ENCODE peak calls at places on chromosomes 1 and 21, in nine cellular contexts. One of them, this sample, is unnamed.
A peak's percentile ranks its signal among the peaks of the same experiment; 100 is the strongest.

GRCh38 chr21:43301424-43302355 is 125.2 kb downstream of the SIK1 start:
- DNase-seq in A549: no peak
- DNase-seq in stomach: no peak
- DNase-seq in sigmoid colon: no peak
- DNase-seq in GM06990: no peak
- DNase-seq in kidney: peak; percentile 72
- DNase-seq in choroid plexus epithelial cell: no peak
- DNase-seq in MM.1S: no peak
- DNase-seq in cardiac muscle cell: no peak
- DNase-seq in this sample: no peak

GRCh38 chr1:217747156-217747769 is 116.1 kb downstream of the SPATA17 start:
- DNase-seq in A549: peak; percentile 46
- DNase-seq in stomach: no peak
- DNase-seq in sigmoid colon: no peak
- DNase-seq in GM06990: no peak
- DNase-seq in kidney: no peak
- DNase-seq in choroid plexus epithelial cell: peak; percentile 66
- DNase-seq in MM.1S: peak; percentile 56
- DNase-seq in cardiac muscle cell: peak; percentile 43
- DNase-seq in this sample: no peak

GRCh38 chr21:38170283-38170682 is 86.5 kb upstream of the KCNJ15 start:
- DNase-seq in A549: peak; percentile 57
- DNase-seq in stomach: peak; percentile 57
- DNase-seq in sigmoid colon: no peak
- DNase-seq in GM06990: no peak
- DNase-seq in kidney: no peak
- DNase-seq in choroid plexus epithelial cell: peak; percentile 38
- DNase-seq in MM.1S: peak; percentile 25
- DNase-seq in cardiac muscle cell: no peak
- DNase-seq in this sample: no peak

GRCh38 chr1:28591708-28592313 is at the start of gene RAB42:
- DNase-seq in A549: no peak
- DNase-seq in stomach: peak; percentile 36
- DNase-seq in sigmoid colon: peak; percentile 78
- DNase-seq in GM06990: no peak
- DNase-seq in kidney: no peak
- DNase-seq in choroid plexus epithelial cell: no peak
- DNase-seq in MM.1S: no peak
- DNase-seq in cardiac muscle cell: peak; percentile 30
- DNase-seq in this sample: no peak

GRCh38 chr1:76827066-76827465 is 40.2 kb upstream of the ST6GALNAC5 start:
- DNase-seq in A549: no peak
- DNase-seq in stomach: no peak
- DNase-seq in sigmoid colon: no peak
- DNase-seq in GM06990: no peak
- DNase-seq in kidney: no peak
- DNase-seq in choroid plexus epithelial cell: no peak
- DNase-seq in MM.1S: no peak
- DNase-seq in cardiac muscle cell: no peak
- DNase-seq in this sample: no peak

GRCh38 chr1:3497521-3497920 is 43.1 kb downstream of the ARHGEF16 start:
- DNase-seq in A549: no peak
- DNase-seq in stomach: no peak
- DNase-seq in sigmoid colon: no peak
- DNase-seq in GM06990: no peak
- DNase-seq in kidney: no peak
- DNase-seq in choroid plexus epithelial cell: no peak
- DNase-seq in MM.1S: no peak
- DNase-seq in cardiac muscle cell: no peak
- DNase-seq in this sample: no peak

GRCh38 chr1:203682401-203683383 is 56.1 kb downstream of the ATP2B4 start:
- DNase-seq in A549: peak; percentile 36
- DNase-seq in stomach: no peak
- DNase-seq in sigmoid colon: no peak
- DNase-seq in GM06990: no peak
- DNase-seq in kidney: no peak
- DNase-seq in choroid plexus epithelial cell: no peak
- DNase-seq in MM.1S: peak; percentile 35
- DNase-seq in cardiac muscle cell: peak; percentile 26
- DNase-seq in this sample: peak; percentile 16

GRCh38 chr1:2808831-2809605 is 7.5 kb upstream of the TTC34 start:
- DNase-seq in A549: no peak
- DNase-seq in stomach: no peak
- DNase-seq in sigmoid colon: no peak
- DNase-seq in GM06990: no peak
- DNase-seq in kidney: no peak
- DNase-seq in choroid plexus epithelial cell: no peak
- DNase-seq in MM.1S: no peak
- DNase-seq in cardiac muscle cell: no peak
- DNase-seq in this sample: no peak

GRCh38 chr1:21576798-21577187 is 67.6 kb downstream of the ALPL start:
- DNase-seq in A549: no peak
- DNase-seq in stomach: no peak
- DNase-seq in sigmoid colon: no peak
- DNase-seq in GM06990: no peak
- DNase-seq in kidney: no peak
- DNase-seq in choroid plexus epithelial cell: no peak
- DNase-seq in MM.1S: no peak
- DNase-seq in cardiac muscle cell: no peak
- DNase-seq in this sample: no peak

GRCh38 chr1:147516157-147516917 is 25.0 kb upstream of the BCL9 start:
- DNase-seq in A549: no peak
- DNase-seq in stomach: no peak
- DNase-seq in sigmoid colon: no peak
- DNase-seq in GM06990: no peak
- DNase-seq in kidney: no peak
- DNase-seq in choroid plexus epithelial cell: no peak
- DNase-seq in MM.1S: no peak
- DNase-seq in cardiac muscle cell: no peak
- DNase-seq in this sample: no peak

GRCh38 chr1:225879521-225880209 is 2.5 kb downstream of the TMEM63A start:
- DNase-seq in A549: no peak
- DNase-seq in stomach: no peak
- DNase-seq in sigmoid colon: no peak
- DNase-seq in GM06990: no peak
- DNase-seq in kidney: peak; percentile 76
- DNase-seq in choroid plexus epithelial cell: no peak
- DNase-seq in MM.1S: peak; percentile 84
- DNase-seq in cardiac muscle cell: no peak
- DNase-seq in this sample: no peak

GRCh38 chr1:157193702-157194391 is 55.7 kb upstream of the ETV3 start:
- DNase-seq in A549: peak; percentile 67
- DNase-seq in stomach: peak; percentile 78
- DNase-seq in sigmoid colon: no peak
- DNase-seq in GM06990: no peak
- DNase-seq in kidney: no peak
- DNase-seq in choroid plexus epithelial cell: peak; percentile 77
- DNase-seq in MM.1S: peak; percentile 88
- DNase-seq in cardiac muscle cell: peak; percentile 78
- DNase-seq in this sample: no peak

DNA sequence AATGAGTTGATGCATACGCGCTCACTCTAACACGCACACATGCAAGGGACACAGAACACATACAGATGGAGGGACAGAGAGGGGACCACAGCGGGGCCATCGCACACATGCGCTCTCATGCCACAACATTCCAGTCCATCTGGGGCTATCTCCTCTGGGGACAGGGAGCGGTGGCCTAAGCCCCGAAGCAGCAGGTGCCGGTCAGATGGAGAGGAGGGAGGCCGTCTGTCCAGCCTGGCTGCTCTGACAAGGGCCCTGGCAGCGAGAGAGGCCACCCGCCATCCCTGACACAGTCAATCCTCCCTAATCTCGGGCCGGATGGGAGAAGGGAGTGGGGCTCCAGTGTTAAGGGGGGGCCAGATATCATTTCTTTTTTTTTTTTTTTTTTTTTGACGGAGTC is 123.5 kb downstream of the KIAA0319L start:
- DNase-seq in A549: no peak
- DNase-seq in stomach: no peak
- DNase-seq in sigmoid colon: no peak
- DNase-seq in GM06990: no peak
- DNase-seq in kidney: no peak
- DNase-seq in choroid plexus epithelial cell: no peak
- DNase-seq in MM.1S: no peak
- DNase-seq in cardiac muscle cell: no peak
- DNase-seq in this sample: no peak
- H3K4me3 ChIP-seq in A549: no peak overlapping the region
- H3K4me3 ChIP-seq in stomach: no peak overlapping the region
- H3K4me3 ChIP-seq in sigmoid colon: no peak overlapping the region
- H3K4me3 ChIP-seq in GM06990: no peak overlapping the region
- H3K4me3 ChIP-seq in kidney: no peak overlapping the region
- H3K4me3 ChIP-seq in choroid plexus epithelial cell: no peak overlapping the region
- H3K4me3 ChIP-seq in MM.1S: no peak overlapping the region
- H3K4me3 ChIP-seq in cardiac muscle cell: no peak overlapping the region
- H3K4me3 ChIP-seq in this sample: no peak overlapping the region

GRCh38 chr21:29078884-29079765 is 5.7 kb upstream of the CCT8 start:
- DNase-seq in A549: no peak
- DNase-seq in stomach: no peak
- DNase-seq in sigmoid colon: no peak
- DNase-seq in GM06990: peak; percentile 36
- DNase-seq in kidney: no peak
- DNase-seq in choroid plexus epithelial cell: peak; percentile 46
- DNase-seq in MM.1S: peak; percentile 71
- DNase-seq in cardiac muscle cell: no peak
- DNase-seq in this sample: peak; percentile 59

GRCh38 chr21:29077651-29078090 is 4.2 kb upstream of the CCT8 start:
- DNase-seq in A549: peak; percentile 65
- DNase-seq in stomach: no peak
- DNase-seq in sigmoid colon: no peak
- DNase-seq in GM06990: peak; percentile 34
- DNase-seq in kidney: no peak
- DNase-seq in choroid plexus epithelial cell: peak; percentile 68
- DNase-seq in MM.1S: peak; percentile 45
- DNase-seq in cardiac muscle cell: no peak
- DNase-seq in this sample: no peak

GRCh38 chr21:29083306-29083705 is 9.9 kb upstream of the CCT8 start:
- DNase-seq in A549: no peak
- DNase-seq in stomach: no peak
- DNase-seq in sigmoid colon: no peak
- DNase-seq in GM06990: no peak
- DNase-seq in kidney: no peak
- DNase-seq in choroid plexus epithelial cell: no peak
- DNase-seq in MM.1S: no peak
- DNase-seq in cardiac muscle cell: no peak
- DNase-seq in this sample: no peak

GRCh38 chr21:29082416-29082815 is 9.0 kb upstream of the CCT8 start:
- DNase-seq in A549: no peak
- DNase-seq in stomach: no peak
- DNase-seq in sigmoid colon: no peak
- DNase-seq in GM06990: no peak
- DNase-seq in kidney: no peak
- DNase-seq in choroid plexus epithelial cell: no peak
- DNase-seq in MM.1S: no peak
- DNase-seq in cardiac muscle cell: no peak
- DNase-seq in this sample: no peak

DNA sequence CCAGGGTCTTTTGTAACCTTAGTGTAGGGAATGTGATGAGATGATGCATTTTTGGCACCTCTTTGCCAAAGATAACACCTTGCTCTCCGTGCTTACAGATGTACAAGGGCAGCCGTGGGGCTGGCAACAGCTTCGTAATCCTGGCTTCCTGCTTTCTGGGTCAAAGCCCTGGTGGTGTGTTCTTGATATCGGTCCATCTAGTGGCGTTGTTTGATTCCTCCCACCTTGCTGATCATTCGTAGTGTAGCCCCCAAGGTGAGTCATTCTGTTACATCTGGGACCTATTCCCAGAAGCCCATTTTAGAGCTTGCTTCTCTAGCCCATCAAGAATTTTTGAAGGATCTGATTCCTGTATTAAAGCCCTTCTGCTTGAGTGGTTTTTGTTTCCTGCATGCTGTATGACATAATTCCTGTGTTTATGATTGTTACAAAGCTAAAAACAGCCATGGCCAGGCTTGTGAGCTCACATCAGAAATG is 7.0 kb upstream of the CCT8 start:
- DNase-seq in A549: no peak
- DNase-seq in stomach: no peak
- DNase-seq in sigmoid colon: no peak
- DNase-seq in GM06990: no peak
- DNase-seq in kidney: no peak
- DNase-seq in choroid plexus epithelial cell: peak; percentile 31
- DNase-seq in MM.1S: no peak
- DNase-seq in cardiac muscle cell: no peak
- DNase-seq in this sample: no peak
- TF ChIP-seq CTCF in A549: no peak
- TF ChIP-seq CTCF in stomach: no peak
- TF ChIP-seq CTCF in sigmoid colon: no peak
- TF ChIP-seq CTCF in GM06990: no peak
- TF ChIP-seq CTCF in kidney: no peak
- TF ChIP-seq CTCF in choroid plexus epithelial cell: no peak
- TF ChIP-seq CTCF in MM.1S: no peak
- TF ChIP-seq CTCF in cardiac muscle cell: no peak
- TF ChIP-seq CTCF in this sample: no peak

GRCh38 chr1:154329152-154329521 is 3.8 kb downstream of the ATP8B2 start:
- DNase-seq in A549: no peak
- DNase-seq in stomach: no peak
- DNase-seq in sigmoid colon: no peak
- DNase-seq in GM06990: no peak
- DNase-seq in kidney: no peak
- DNase-seq in choroid plexus epithelial cell: peak; percentile 84
- DNase-seq in MM.1S: no peak
- DNase-seq in cardiac muscle cell: peak; percentile 30
- DNase-seq in this sample: no peak
- H3K4me3 ChIP-seq in A549: no peak overlapping the region
- H3K4me3 ChIP-seq in stomach: peak overlapping the region; percentile 54
- H3K4me3 ChIP-seq in sigmoid colon: peak overlapping the region; percentile 58
- H3K4me3 ChIP-seq in GM06990: peak overlapping the region; percentile 64
- H3K4me3 ChIP-seq in kidney: no peak overlapping the region
- H3K4me3 ChIP-seq in choroid plexus epithelial cell: peak overlapping the region; percentile 50
- H3K4me3 ChIP-seq in MM.1S: peak overlapping the region; percentile 65
- H3K4me3 ChIP-seq in cardiac muscle cell: peak overlapping the region; percentile 28
- H3K4me3 ChIP-seq in this sample: peak overlapping the region; percentile 60

DNA sequence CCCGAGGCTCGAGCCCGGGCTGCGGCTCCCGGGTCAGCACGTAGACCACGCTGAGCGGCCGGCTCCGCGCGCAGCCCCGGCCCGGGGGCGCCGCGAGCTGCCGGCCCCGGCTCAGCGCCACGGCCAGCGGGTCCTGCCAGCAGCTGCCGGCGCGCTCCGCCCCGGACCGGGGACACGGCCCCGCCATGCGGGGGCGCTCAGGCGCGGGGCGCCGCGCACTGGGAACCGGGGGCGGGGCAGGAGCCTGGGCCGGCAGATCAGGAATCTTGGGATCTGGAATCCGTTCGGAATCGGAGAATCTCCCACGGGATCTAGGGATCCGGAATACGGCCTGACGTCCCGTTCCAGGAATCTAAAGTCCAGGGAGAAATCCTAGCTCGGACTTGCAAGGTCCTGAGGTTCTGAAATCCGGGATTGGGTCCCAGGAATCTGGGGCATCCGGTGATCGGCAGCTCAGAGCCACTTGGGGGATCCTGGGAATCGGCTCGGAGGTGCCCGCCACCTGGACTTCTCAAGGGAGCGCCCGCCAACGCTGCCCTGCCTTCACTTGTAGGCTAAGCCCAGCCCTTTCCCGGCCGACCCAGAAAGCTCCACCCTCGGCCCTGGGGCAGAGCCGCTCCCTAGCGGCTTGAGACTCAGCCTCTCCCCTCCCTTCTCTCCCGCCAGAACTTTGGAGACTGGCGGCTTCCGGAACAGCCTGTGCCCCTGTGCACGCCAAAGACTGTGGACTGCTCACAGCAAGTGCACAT is at the start of gene MAP3K6:
- DNase-seq in A549: peak; percentile 82
- DNase-seq in stomach: peak; percentile 90
- DNase-seq in sigmoid colon: peak; percentile 96
- DNase-seq in GM06990: no peak
- DNase-seq in kidney: peak; percentile 98
- DNase-seq in choroid plexus epithelial cell: peak; percentile 68
- DNase-seq in MM.1S: peak; percentile 64
- DNase-seq in cardiac muscle cell: peak; percentile 82
- DNase-seq in this sample: no peak
- TF ChIP-seq CTCF in A549: peak; percentile 72
- TF ChIP-seq CTCF in stomach: peak; percentile 49
- TF ChIP-seq CTCF in sigmoid colon: no peak
- TF ChIP-seq CTCF in GM06990: peak; percentile 13
- TF ChIP-seq CTCF in kidney: peak; percentile 23
- TF ChIP-seq CTCF in choroid plexus epithelial cell: peak; percentile 15
- TF ChIP-seq CTCF in MM.1S: peak; percentile 43
- TF ChIP-seq CTCF in cardiac muscle cell: peak; percentile 37
- TF ChIP-seq CTCF in this sample: peak; percentile 51